ENCODE peak calls at places on chromosomes 7 and 10, in five cellular contexts. L is MG63; I is left lung; W is CD8-positive, alpha-beta T cell; C is small intestine. F is an unnamed sample. For H3K36me3, the result is how much of the 10 kb centered on the place peaks cover.

GRCh38 chr10:34985823-34986222 is 104.3 kb downstream of the CUL2 start:
- DNase-seq in L (no peak), I (no peak), W (no peak), C (peak), F (peak)

GRCh38 chr7:27194641-27195379 is 5.1 kb downstream of the HOXA13 start:
- DNase-seq in L (no peak), I (no peak), W (no peak), C (no peak), F (no peak)

GRCh38 chr10:5620223-5620721 is 46.1 kb downstream of the ASB13 start:
- DNase-seq in L (no peak), I (no peak), W (no peak), C (no peak), F (no peak)

GRCh38 chr10:46068117-46068516 is 22.0 kb upstream of the MSMB start:
- DNase-seq in L (no peak), I (no peak), W (no peak), C (no peak), F (no peak)

GRCh38 chr7:50706469-50706937 is 76.2 kb downstream of the GRB10 start:
- DNase-seq in L (no peak), I (no peak), W (no peak), C (no peak), F (no peak)

GRCh38 chr10:17026686-17027485 is 102.7 kb downstream of the CUBN start:
- DNase-seq in L (peak), I (no peak), W (peak), C (peak), F (no peak)

GRCh38 chr7:29099896-29100847 is 46.2 kb downstream of the CPVL start:
- DNase-seq in L (no peak), I (no peak), W (no peak), C (no peak), F (no peak)

GRCh38 chr7:14552060-14552459 is 350.5 kb downstream of the DGKB start:
- DNase-seq in L (no peak), I (no peak), W (no peak), C (no peak), F (no peak)

GRCh38 chr10:86023931-86024554 is 342.6 kb downstream of the GRID1 start:
- DNase-seq in L (no peak), I (no peak), W (no peak), C (no peak), F (no peak)

GRCh38 chr10:86023336-86023735 is 343.3 kb downstream of the GRID1 start:
- DNase-seq in L (no peak), I (no peak), W (no peak), C (no peak), F (no peak)

GRCh38 chr10:86024555-86025001 is 342.0 kb downstream of the GRID1 start:
- DNase-seq in L (no peak), I (no peak), W (no peak), C (no peak), F (no peak)

GRCh38 chr10:86027346-86027745 is 339.2 kb downstream of the GRID1 start:
- DNase-seq in L (no peak), I (no peak), W (no peak), C (no peak), F (no peak)

GRCh38 chr10:86025509-86025908 is 341.1 kb downstream of the GRID1 start:
- DNase-seq in L (no peak), I (no peak), W (no peak), C (peak), F (no peak)
- H3K36me3 ChIP-seq in L (under half), I (under half), W (under half), C (under half), F (under half)

GRCh38 chr7:87170828-87171227 is 18.6 kb downstream of the DMTF1 start:
- DNase-seq in L (no peak), I (no peak), W (no peak), C (no peak), F (no peak)
- H3K36me3 ChIP-seq in L (half or more), I (half or more), W (half or more), C (under half), F (half or more)

GRCh38 chr7:100433592-100434296 is 2.6 kb downstream of the PPP1R35 start:
- DNase-seq in L (no peak), I (peak), W (no peak), C (no peak), F (no peak)
- H3K36me3 ChIP-seq in L (under half), I (under half), W (under half), C (under half), F (under half)

DNA sequence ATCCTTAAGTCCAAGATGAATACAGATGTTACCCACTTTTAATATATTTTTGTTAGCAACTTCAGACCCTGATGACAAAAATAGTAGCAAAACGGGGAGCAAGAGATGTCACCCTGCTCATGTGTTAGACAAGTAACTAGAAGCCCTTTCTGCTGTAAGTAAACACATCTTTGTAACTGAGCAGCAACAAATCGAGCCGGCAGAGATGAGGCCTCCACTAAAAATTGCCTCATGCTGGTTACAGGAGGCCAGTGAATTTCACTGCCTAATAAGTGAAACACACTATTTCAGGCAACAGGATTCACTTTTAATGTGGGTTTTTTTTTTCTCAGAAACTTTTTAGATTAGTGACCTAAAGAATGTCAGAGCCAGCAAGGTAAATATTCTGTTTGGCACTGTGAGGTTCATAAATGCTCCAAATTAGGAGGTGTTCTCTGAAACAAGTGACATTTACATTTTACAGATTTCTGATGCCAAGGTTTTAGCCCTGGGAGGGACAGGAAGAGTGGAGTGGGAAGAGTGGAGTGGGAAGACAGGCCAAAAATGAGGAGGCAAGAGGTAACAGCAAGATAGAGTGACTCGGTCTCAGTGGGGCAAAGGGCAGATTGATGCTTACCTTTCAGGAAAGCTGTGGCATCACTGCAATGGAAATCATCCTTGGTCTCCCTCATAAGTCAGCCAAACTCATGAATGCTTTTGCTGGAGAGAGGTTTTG is 53.6 kb upstream of the LRRC17 start:
- DNase-seq in L (no peak), I (no peak), W (no peak), C (no peak), F (peak)
- H3K36me3 ChIP-seq in L (under half), I (under half), W (under half), C (under half), F (under half)

GRCh38 chr10:79185796-79186374 is 117.1 kb downstream of the ZMIZ1 start:
- DNase-seq in L (no peak), I (no peak), W (no peak), C (peak), F (no peak)
- H3K36me3 ChIP-seq in L (half or more), I (under half), W (under half), C (under half), F (under half)

DNA sequence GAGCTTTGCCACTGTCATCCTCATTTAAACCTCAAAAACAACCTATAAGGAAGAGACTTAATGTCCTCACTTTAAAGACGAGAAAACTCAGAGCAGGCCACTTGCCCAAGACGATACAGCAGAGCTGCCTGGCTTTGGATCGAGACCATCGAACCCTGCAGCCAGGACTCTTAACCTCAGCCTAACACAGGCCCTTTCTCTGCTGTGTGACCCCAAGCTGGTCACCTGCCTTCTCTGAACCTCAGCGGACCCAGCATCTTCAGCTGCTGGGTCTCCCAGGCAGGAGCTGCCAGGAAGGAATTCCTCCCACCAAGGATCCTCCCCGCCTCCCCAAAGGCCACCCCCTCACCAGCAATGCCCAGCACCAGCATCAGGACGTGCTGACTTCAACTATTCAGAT is 32.7 kb downstream of the TNRC18 start:
- DNase-seq in L (no peak), I (no peak), W (no peak), C (no peak), F (no peak)
- H3K36me3 ChIP-seq in L (half or more), I (half or more), W (under half), C (under half), F (under half)

DNA sequence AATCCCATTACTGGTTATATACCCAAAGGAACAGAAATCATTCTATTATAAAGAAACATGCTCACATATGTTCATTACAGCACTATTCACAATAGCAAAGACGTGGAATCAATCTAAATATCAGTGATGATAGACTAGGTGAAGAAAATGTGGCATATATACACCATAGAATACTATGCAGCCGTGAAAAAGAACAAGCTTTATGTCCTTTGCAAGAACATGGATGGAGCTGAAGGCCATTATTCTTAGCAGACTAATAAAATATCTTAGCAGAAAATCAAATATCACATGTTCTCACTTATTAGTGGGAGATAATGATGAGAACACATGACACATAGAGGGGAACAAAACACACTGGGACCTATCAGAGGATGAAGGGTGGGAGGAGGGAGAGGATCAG is 38.8 kb downstream of the CAPZA2 start:
- DNase-seq in L (no peak), I (no peak), W (no peak), C (no peak), F (no peak)
- H3K36me3 ChIP-seq in L (under half), I (half or more), W (under half), C (under half), F (half or more)

DNA sequence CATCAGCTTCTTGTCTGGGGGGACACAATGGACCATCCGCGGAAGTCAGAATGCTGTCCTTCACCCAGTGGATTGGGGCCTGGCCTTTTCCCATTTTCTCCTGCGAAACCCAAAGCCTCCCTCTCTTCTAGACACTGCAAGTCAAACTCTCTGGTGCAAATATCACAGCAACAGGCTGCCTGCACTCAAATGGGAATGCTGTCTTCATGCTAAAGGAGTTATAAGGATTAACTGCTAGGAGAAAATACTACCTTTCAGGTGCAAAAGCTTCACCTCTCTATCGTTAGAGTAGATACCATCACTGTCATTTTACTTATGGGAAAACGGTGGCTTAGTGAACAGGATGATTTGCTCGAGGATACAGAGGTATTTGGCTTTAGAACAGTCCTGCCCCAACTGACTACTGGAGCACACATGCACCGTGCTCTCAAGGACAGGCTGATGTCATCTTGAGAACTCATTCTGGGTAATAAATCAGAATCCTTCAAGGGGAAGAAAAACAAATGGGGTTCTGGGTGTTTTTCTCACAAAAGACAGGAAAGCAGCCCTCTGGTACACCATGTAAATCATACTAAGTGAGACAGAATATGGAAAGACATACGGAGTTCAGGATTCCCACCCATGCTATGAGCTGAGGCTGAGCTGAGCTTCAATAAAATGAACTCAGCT is 101.0 kb downstream of the SAMD9 start:
- DNase-seq in L (no peak), I (no peak), W (no peak), C (no peak), F (no peak)
- H3K36me3 ChIP-seq in L (under half), I (under half), W (under half), C (under half), F (under half)

DNA sequence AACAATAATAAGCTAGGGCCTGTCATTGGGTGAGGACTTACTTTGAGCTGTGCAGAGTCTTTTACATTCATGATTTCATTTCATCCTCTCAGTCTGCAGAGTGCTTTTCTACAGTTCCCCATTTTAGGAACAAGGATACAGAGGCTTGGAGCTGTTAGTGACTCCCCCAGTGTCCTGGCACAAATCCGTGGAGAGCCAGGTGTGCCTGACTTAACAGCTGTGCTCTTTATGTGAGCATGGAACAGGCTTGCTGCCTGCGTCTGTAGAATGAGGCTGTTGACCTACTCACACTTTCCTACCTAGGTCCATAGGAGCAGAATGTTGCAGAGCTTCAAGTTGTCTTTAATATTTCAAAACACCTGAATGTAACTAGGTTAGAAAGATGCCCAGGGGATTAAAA is 50.4 kb upstream of the BTBD16 start:
- DNase-seq in L (no peak), I (no peak), W (no peak), C (no peak), F (peak)
- H3K36me3 ChIP-seq in L (under half), I (half or more), W (under half), C (under half), F (under half)